ENCODE peak calls at places on chromosomes 13 and 19, in ten cellular contexts. E is EL; Z is left kidney; B is CD4-positive, CD25-positive, alpha-beta regulatory T cell; T is skeletal muscle cell; O is CD8-positive, alpha-beta memory T cell; D is activated naive CD4-positive, alpha-beta T cell; M is AG09309; X is GM04504; K is CD4-positive, alpha-beta memory T cell. A is an unnamed sample.

GRCh38 chr13:31005066-31005465 is 72.6 kb downstream of the TEX26 start:
- DNase-seq in E (no peak), Z (no peak), T (no peak), M (no peak), X (no peak), O (no peak), K (no peak), B (no peak), D (no peak), A (no peak)

GRCh38 chr13:79492313-79492798 is 11.4 kb downstream of the NDFIP2 start:
- DNase-seq in O (no peak), K (no peak), B (no peak), X (no peak), Z (peak), E (peak), M (no peak), T (no peak), D (no peak), A (no peak)

GRCh38 chr19:30286378-30286777 is 85.8 kb upstream of the ZNF536 start:
- DNase-seq in E (no peak), X (no peak), D (no peak), Z (no peak), B (no peak), M (no peak), K (no peak), T (no peak), O (no peak), A (no peak)

GRCh38 chr19:1396019-1396767 is 5.1 kb downstream of the GAMT start:
- DNase-seq in K (no peak), E (no peak), M (no peak), T (no peak), B (no peak), Z (no peak), D (no peak), O (no peak), X (no peak), A (no peak)

GRCh38 chr13:111046590-111047141 is 68.4 kb upstream of the ARHGEF7 start:
- DNase-seq in M (no peak), T (peak), E (peak), O (no peak), B (no peak), D (no peak), X (no peak), K (no peak), Z (no peak), A (no peak)

GRCh38 chr13:59088716-59089115 is 1075.0 kb downstream of the DIAPH3 start:
- DNase-seq in X (no peak), B (no peak), Z (no peak), M (no peak), K (no peak), E (no peak), T (peak), D (no peak), O (no peak), A (no peak)

GRCh38 chr13:30313307-30313706 is 6.0 kb upstream of the KATNAL1 start:
- DNase-seq in E (no peak), B (no peak), T (no peak), K (no peak), X (no peak), M (no peak), O (no peak), D (no peak), Z (no peak), A (no peak)

GRCh38 chr19:30336290-30336689 is 35.9 kb upstream of the ZNF536 start:
- DNase-seq in X (no peak), Z (no peak), K (no peak), O (no peak), E (no peak), B (no peak), D (no peak), M (no peak), T (no peak), A (no peak)

GRCh38 chr13:99064624-99065249 is 86.9 kb upstream of the DOCK9 start:
- DNase-seq in B (no peak), D (no peak), Z (peak), T (no peak), E (no peak), O (no peak), X (no peak), M (no peak), K (no peak), A (no peak)

GRCh38 chr13:25286969-25287961 is at the start of gene MTMR6:
- DNase-seq in K (peak), Z (peak), O (peak), M (peak), B (peak), T (peak), E (peak), X (peak), D (peak), A (peak)